ENCODE peak calls at places on chromosomes 7 and 10, in five cellular contexts. H, W, R, I and Z are unnamed samples.

GRCh38 chr10:132376394-132376851 is 20.6 kb upstream of the PWWP2B start:
- DNase-seq in H (no peak), W (no peak), R (no peak), I (no peak), Z (no peak)

GRCh38 chr10:95597788-95598187 is 36.6 kb upstream of the SORBS1 start:
- DNase-seq in H (no peak), W (no peak), R (no peak), I (no peak), Z (no peak)

GRCh38 chr10:33365871-33366411 is 31.5 kb upstream of the NRP1 start:
- DNase-seq in H (no peak), W (peak; percentile 87), R (no peak), I (no peak), Z (no peak)

GRCh38 chr7:85931919-85932318 is 711.8 kb upstream of the GRM3 start:
- DNase-seq in H (no peak), W (no peak), R (no peak), I (no peak), Z (no peak)

GRCh38 chr7:149449897-149450296 is 11.0 kb downstream of the ZNF777 start:
- DNase-seq in H (no peak), W (no peak), R (no peak), I (peak; percentile 14), Z (no peak)

GRCh38 chr10:111139567-111139966 is 62.7 kb downstream of the ADRA2A start:
- DNase-seq in H (no peak), W (no peak), R (no peak), I (no peak), Z (no peak)

GRCh38 chr10:11337516-11337915 is 273.9 kb downstream of the USP6NL start:
- DNase-seq in H (no peak), W (no peak), R (no peak), I (no peak), Z (peak; percentile 75)

GRCh38 chr10:28951484-28951883 is 274.2 kb downstream of the BAMBI start:
- DNase-seq in H (no peak), W (no peak), R (no peak), I (no peak), Z (no peak)

GRCh38 chr7:68147621-68148238 is 1151.1 kb downstream of the TYW1 start:
- DNase-seq in H (no peak), W (no peak), R (peak; percentile 89), I (no peak), Z (no peak)